ENCODE peak calls at places on chromosomes 2 and 18, in seven cellular contexts. F is transverse colon; U is HCT116; Z is Panc1; K is mammary epithelial cell; S is tibial artery; M is CD4-positive, alpha-beta T cell. N is an unnamed sample.

GRCh38 chr2:131104487-131105155 is 515 bp upstream of the PLEKHB2 start:
- DNase-seq in F (peak; percentile 72), U (peak; percentile 84), Z (peak; percentile 57), K (peak; percentile 71), S (peak; percentile 76), M (peak; percentile 52), N (peak; percentile 34)

GRCh38 chr2:15660491-15661294 is 69.0 kb downstream of the DDX1 start:
- DNase-seq in F (no peak), U (no peak), Z (no peak), K (no peak), S (no peak), M (no peak), N (no peak)

GRCh38 chr2:108189316-108189715 is 50.5 kb upstream of the SULT1C3 start:
- DNase-seq in F (no peak), U (no peak), Z (no peak), K (peak; percentile 55), S (no peak), M (no peak), N (no peak)

GRCh38 chr18:41985914-41986313 is 30.9 kb downstream of the PIK3C3 start:
- DNase-seq in F (no peak), U (no peak), Z (no peak), K (no peak), S (no peak), M (no peak), N (no peak)

GRCh38 chr2:121075641-121076500 is 209.1 kb downstream of the TFCP2L1 start:
- DNase-seq in F (no peak), U (no peak), Z (no peak), K (no peak), S (no peak), M (no peak), N (no peak)

GRCh38 chr2:29115797-29116781 is 874 bp downstream of the CLIP4 start:
- DNase-seq in F (peak; percentile 71), U (no peak), Z (peak; percentile 94), K (peak; percentile 85), S (peak; percentile 86), M (peak; percentile 64), N (peak; percentile 57)

GRCh38 chr2:140863713-140864112 is 1267.1 kb downstream of the LRP1B start:
- DNase-seq in F (no peak), U (peak; percentile 63), Z (peak; percentile 39), K (peak; percentile 40), S (no peak), M (no peak), N (peak; percentile 5)

GRCh38 chr2:29700560-29700959 is 220.8 kb downstream of the ALK start:
- DNase-seq in F (no peak), U (no peak), Z (no peak), K (peak; percentile 83), S (no peak), M (no peak), N (peak; percentile 29)

GRCh38 chr18:49550621-49551020 is 11.2 kb upstream of the LIPG start:
- DNase-seq in F (no peak), U (no peak), Z (no peak), K (no peak), S (no peak), M (no peak), N (no peak)

GRCh38 chr2:2731885-2732284 is 400.8 kb upstream of the MYT1L start:
- DNase-seq in F (no peak), U (no peak), Z (no peak), K (no peak), S (no peak), M (no peak), N (no peak)

GRCh38 chr2:160703648-160704585 is 210.3 kb upstream of the RBMS1 start:
- DNase-seq in F (peak; percentile 48), U (no peak), Z (no peak), K (no peak), S (peak; percentile 21), M (no peak), N (no peak)

GRCh38 chr2:45743531-45744391 is 92.3 kb downstream of the PRKCE start:
- DNase-seq in F (peak; percentile 25), U (no peak), Z (no peak), K (no peak), S (peak; percentile 49), M (no peak), N (no peak)

GRCh38 chr2:101238930-101239759 is 13.5 kb upstream of the CNOT11 start:
- DNase-seq in F (peak; percentile 73), U (no peak), Z (no peak), K (no peak), S (no peak), M (no peak), N (no peak)

GRCh38 chr2:160222546-160223281 is 22.6 kb upstream of the ITGB6 start:
- DNase-seq in F (no peak), U (no peak), Z (no peak), K (no peak), S (no peak), M (no peak), N (no peak)

GRCh38 chr2:10911291-10912075 is at the start of gene KCNF1:
- DNase-seq in F (no peak), U (no peak), Z (no peak), K (peak; percentile 58), S (no peak), M (no peak), N (no peak)

GRCh38 chr2:218444692-218445357 is 25.9 kb downstream of the VIL1 start:
- DNase-seq in F (peak; percentile 73), U (no peak), Z (no peak), K (no peak), S (no peak), M (no peak), N (no peak)

GRCh38 chr2:206040525-206040924 is 45.4 kb downstream of the INO80D start:
- DNase-seq in F (no peak), U (no peak), Z (no peak), K (no peak), S (no peak), M (no peak), N (no peak)

GRCh38 chr2:209125291-209125690 is 298.6 kb upstream of the MAP2 start:
- DNase-seq in F (no peak), U (no peak), Z (no peak), K (no peak), S (no peak), M (no peak), N (no peak)

GRCh38 chr2:187542123-187542522 is 12.1 kb downstream of the TFPI start:
- DNase-seq in F (no peak), U (no peak), Z (no peak), K (no peak), S (no peak), M (no peak), N (no peak)

GRCh38 chr2:187545238-187545751 is 8.9 kb downstream of the TFPI start:
- DNase-seq in F (no peak), U (no peak), Z (no peak), K (no peak), S (no peak), M (no peak), N (no peak)

GRCh38 chr2:187546762-187547333 is 7.4 kb downstream of the TFPI start:
- DNase-seq in F (no peak), U (no peak), Z (no peak), K (no peak), S (no peak), M (no peak), N (no peak)

GRCh38 chr2:187543488-187543887 is 10.7 kb downstream of the TFPI start:
- DNase-seq in F (no peak), U (no peak), Z (no peak), K (no peak), S (no peak), M (no peak), N (no peak)

DNA sequence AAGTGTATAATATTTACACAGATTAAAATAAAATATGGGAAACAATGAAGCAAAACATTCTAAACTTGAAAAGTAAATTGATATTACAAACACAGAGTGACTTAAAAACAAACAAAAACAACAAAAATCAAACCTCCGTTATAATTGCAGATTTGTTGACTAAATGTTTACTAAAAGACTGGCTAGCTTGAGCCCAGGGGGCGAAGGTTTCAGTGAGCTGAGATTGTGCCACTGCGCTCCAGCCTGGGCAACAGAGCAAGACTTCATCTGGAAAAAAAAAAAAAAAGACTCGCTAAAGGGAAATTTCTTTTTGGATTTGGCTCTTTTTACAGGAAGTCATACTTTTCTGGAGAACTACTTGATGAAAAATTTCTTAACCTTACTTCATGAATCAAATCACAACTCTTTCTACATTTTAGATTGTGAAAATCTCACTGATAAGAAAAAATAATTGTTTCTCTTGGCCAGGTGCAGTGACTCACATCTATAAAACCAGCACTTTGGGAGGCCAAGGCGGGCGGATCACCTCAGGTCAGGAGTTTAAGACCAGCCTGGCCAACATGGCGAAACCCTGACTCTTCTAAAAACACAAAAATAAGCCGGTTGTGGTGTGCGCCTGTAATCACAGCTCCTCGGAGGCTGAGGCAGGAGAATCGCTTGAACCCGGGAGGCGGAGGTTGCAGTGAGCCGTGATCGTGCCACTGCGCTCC is 9.7 kb downstream of the TFPI start:
- DNase-seq in F (no peak), U (peak; percentile 59), Z (no peak), K (no peak), S (peak; percentile 49), M (no peak), N (no peak)
- H3K27ac ChIP-seq in F (no peak overlapping the region), U (peak overlapping the region; percentile 93), Z (peak overlapping the region; percentile 98), K (no peak overlapping the region), S (peak overlapping the region; percentile 77), M (no peak overlapping the region), N (no peak overlapping the region)

GRCh38 chr2:95020275-95021014 is 5.1 kb upstream of the MAL start:
- DNase-seq in F (no peak), U (no peak), Z (no peak), K (no peak), S (no peak), M (no peak), N (no peak)
- H3K27ac ChIP-seq in F (no peak overlapping the region), U (no peak overlapping the region), Z (no peak overlapping the region), K (no peak overlapping the region), S (no peak overlapping the region), M (no peak overlapping the region), N (peak overlapping the region; percentile 54)

DNA sequence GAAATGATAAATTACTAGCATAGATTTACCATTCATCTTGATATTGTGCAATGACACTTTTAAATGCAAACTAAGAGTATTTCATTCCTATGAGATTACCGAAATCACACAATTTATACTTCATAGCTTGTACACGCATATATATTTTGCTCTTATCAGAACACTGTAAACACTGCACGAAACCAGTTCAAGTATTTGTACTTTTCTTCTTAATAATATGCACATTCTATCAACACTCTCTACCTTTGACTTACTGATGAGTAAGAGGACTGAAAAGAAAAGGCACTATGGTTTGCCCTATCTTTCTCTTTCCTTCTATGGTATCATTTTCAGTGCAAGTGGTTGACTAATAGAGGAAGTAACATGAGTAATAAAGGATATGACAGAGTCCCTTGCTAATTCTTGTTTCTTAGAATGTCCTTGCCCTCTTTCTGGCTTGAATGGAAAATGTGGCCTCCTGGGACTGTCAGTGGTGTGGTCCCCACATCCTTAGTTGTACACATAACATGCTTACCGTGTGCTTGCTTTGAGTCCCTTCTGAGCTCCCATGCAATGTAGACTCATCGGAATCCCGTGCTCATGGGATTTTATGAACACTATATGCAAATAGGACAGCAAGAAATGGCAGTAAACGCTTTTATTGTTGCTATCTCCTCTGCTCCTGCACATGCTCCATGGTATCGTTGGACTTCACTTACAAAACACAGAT is 363.5 kb upstream of the TNP1 start:
- DNase-seq in F (no peak), U (no peak), Z (peak; percentile 7), K (peak; percentile 85), S (peak; percentile 33), M (no peak), N (peak; percentile 70)
- H3K27ac ChIP-seq in F (no peak overlapping the region), U (no peak overlapping the region), Z (no peak overlapping the region), K (peak overlapping the region; percentile 51), S (peak overlapping the region; percentile 62), M (no peak overlapping the region), N (peak overlapping the region; percentile 77)

DNA sequence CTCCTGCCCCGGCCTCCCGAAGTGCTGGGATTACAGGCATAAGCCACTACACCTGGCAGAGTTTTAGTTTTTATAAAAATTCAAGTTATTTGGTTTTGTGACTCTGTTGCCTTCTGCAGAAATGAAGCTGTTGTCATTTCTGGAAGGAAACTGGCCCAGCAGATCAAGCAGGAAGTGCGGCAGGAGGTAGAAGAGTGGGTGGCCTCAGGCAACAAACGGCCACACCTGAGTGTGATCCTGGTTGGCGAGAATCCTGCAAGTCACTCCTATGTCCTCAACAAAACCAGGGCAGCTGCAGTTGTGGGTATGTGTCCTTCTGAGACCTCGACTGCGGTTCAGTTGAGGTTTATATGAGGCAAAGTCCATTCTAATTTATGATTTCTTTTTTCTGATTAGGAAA is 7.2 kb downstream of the MTHFD2 start:
- DNase-seq in F (peak; percentile 80), U (no peak), Z (no peak), K (peak; percentile 50), S (no peak), M (no peak), N (no peak)
- H3K27ac ChIP-seq in F (peak overlapping the region; percentile 63), U (peak overlapping the region; percentile 30), Z (peak overlapping the region; percentile 55), K (peak overlapping the region; percentile 50), S (peak overlapping the region; percentile 81), M (peak overlapping the region; percentile 80), N (peak overlapping the region; percentile 55)

N was measured in epithelial cell of prostate.